ENCODE peak calls at places on chromosomes 13 and 19, in ten cellular contexts. M is mucosa of descending colon, Q is uterus, C is tibial artery, B is tibial nerve, I is hepatocyte, R is SK-N-SH, Z is adrenal gland, K is esophagus muscularis mucosa, N is PC-9. L is an unnamed sample.
A peak's percentile ranks its signal among the peaks of the same experiment; 100 is the strongest.

GRCh38 chr13:40153516-40153915 is 498.1 kb downstream of the COG6 start:
- DNase-seq in I (no peak), R (no peak), C (no peak), Z (no peak), K (no peak), Q (no peak), N (no peak), M (no peak), B (no peak), L (no peak)

GRCh38 chr13:65090191-65090590 is 2139.9 kb downstream of the PCDH9 start:
- DNase-seq in R (no peak), N (no peak), Z (no peak), Q (no peak), M (no peak), K (no peak), C (no peak), B (no peak), I (no peak), L (no peak)

GRCh38 chr13:32878172-32878571 is 138.1 kb upstream of the KL start:
- DNase-seq in C (no peak), Z (no peak), Q (no peak), K (no peak), M (no peak), R (no peak), I (no peak), N (no peak), B (no peak), L (no peak)

GRCh38 chr19:45110811-45111210 is 17.8 kb downstream of the PPP1R37 start:
- DNase-seq in R (no peak), N (no peak), K (no peak), B (no peak), Z (no peak), Q (no peak), M (no peak), I (no peak), C (no peak), L (no peak)

GRCh38 chr13:41905600-41906254 is 55.2 kb downstream of the VWA8 start:
- DNase-seq in K (no peak), N (no peak), C (no peak), Q (no peak), I (peak; percentile 18), M (no peak), R (peak; percentile 33), B (no peak), Z (no peak), L (no peak)

GRCh38 chr13:85108356-85108755 is 690.9 kb downstream of the SLITRK6 start:
- DNase-seq in C (no peak), B (no peak), R (no peak), K (no peak), Z (no peak), N (no peak), M (no peak), Q (no peak), I (no peak), L (no peak)

GRCh38 chr19:20244356-20244755 is 77.3 kb downstream of the ZNF486 start:
- DNase-seq in C (no peak), Z (no peak), B (no peak), M (no peak), Q (no peak), R (no peak), N (no peak), K (no peak), I (no peak), L (no peak)

GRCh38 chr13:44362394-44363040 is 11.1 kb upstream of the SERP2 start:
- DNase-seq in C (no peak), Z (no peak), R (no peak), K (no peak), N (no peak), Q (no peak), I (no peak), B (no peak), M (no peak), L (no peak)

GRCh38 chr13:91482427-91482826 is 84.0 kb downstream of the GPC5 start:
- DNase-seq in M (no peak), I (no peak), Z (no peak), Q (no peak), C (no peak), K (no peak), N (no peak), R (peak; percentile 2), B (no peak), L (peak; percentile 77)

GRCh38 chr19:17172624-17173345 is 42.4 kb upstream of the USE1 start:
- DNase-seq in Q (no peak), M (no peak), C (no peak), N (peak; percentile 19), Z (no peak), I (no peak), B (no peak), R (no peak), K (no peak), L (no peak)

GRCh38 chr13:31859546-31859945 is 120.2 kb downstream of the RXFP2 start:
- DNase-seq in I (no peak), C (no peak), K (no peak), M (no peak), Z (no peak), Q (no peak), B (no peak), R (no peak), N (no peak), L (no peak)

GRCh38 chr13:22773475-22773874 is 407.3 kb upstream of the SGCG start:
- DNase-seq in K (no peak), M (no peak), I (no peak), B (no peak), Z (no peak), Q (no peak), N (no peak), C (no peak), R (no peak), L (no peak)

GRCh38 chr13:19661126-19661525 is 27.7 kb downstream of the MPHOSPH8 start:
- DNase-seq in I (no peak), Z (no peak), B (no peak), C (no peak), M (no peak), N (no peak), R (no peak), Q (no peak), K (no peak), L (no peak)

GRCh38 chr13:97600438-97601080 is 166.6 kb downstream of the RAP2A start:
- DNase-seq in C (no peak), Z (no peak), N (peak; percentile 11), Q (no peak), R (no peak), M (no peak), I (peak; percentile 54), K (no peak), B (no peak), L (no peak)

GRCh38 chr19:4474504-4475136 is 2.5 kb downstream of the HDGFL2 start:
- DNase-seq in C (no peak), R (peak; percentile 95), Q (no peak), N (no peak), I (peak; percentile 81), K (no peak), M (no peak), B (no peak), Z (no peak), L (peak; percentile 94)

GRCh38 chr13:108375034-108375433 is 105.5 kb downstream of the TNFSF13B start:
- DNase-seq in B (no peak), K (no peak), C (no peak), I (no peak), R (no peak), N (no peak), Z (no peak), Q (no peak), M (no peak), L (no peak)
- TF ChIP-seq CTCF in B (no peak), K (no peak), C (no peak), I (no peak), R (no peak), N (no peak), Z (no peak), Q (no peak), M (no peak), L (no peak)

GRCh38 chr13:110421061-110421460 is 114.0 kb downstream of the COL4A2 start:
- DNase-seq in Z (no peak), C (no peak), I (no peak), R (no peak), M (no peak), N (no peak), Q (no peak), K (no peak), B (no peak), L (no peak)

GRCh38 chr13:110420626-110421025 is 113.5 kb downstream of the COL4A2 start:
- DNase-seq in K (no peak), C (no peak), Z (no peak), N (no peak), B (no peak), M (no peak), Q (no peak), I (no peak), R (no peak), L (no peak)

GRCh38 chr13:110422913-110423688 is 116.0 kb downstream of the COL4A2 start:
- DNase-seq in R (no peak), B (no peak), M (no peak), K (no peak), Z (no peak), C (no peak), I (no peak), Q (no peak), N (no peak), L (no peak)

GRCh38 chr13:110419946-110420345 is 112.9 kb downstream of the COL4A2 start:
- DNase-seq in Z (no peak), I (no peak), C (no peak), Q (no peak), M (no peak), B (no peak), N (no peak), R (no peak), K (no peak), L (no peak)

GRCh38 chr13:110421696-110422395 is 114.8 kb downstream of the COL4A2 start:
- DNase-seq in N (no peak), I (no peak), Q (no peak), R (no peak), Z (no peak), B (no peak), C (no peak), K (no peak), M (no peak), L (no peak)
- H3K4me1 ChIP-seq in N (no peaks in the 10 kb centered on the region), I (peaks cover 19% of the 10 kb centered on the region), Q (peaks cover 6% of the 10 kb centered on the region), R (no peaks in the 10 kb centered on the region), Z (peaks cover 6% of the 10 kb centered on the region), B (peaks cover 3% of the 10 kb centered on the region), C (no peaks in the 10 kb centered on the region), K (peaks cover 75% of the 10 kb centered on the region), M (no peaks in the 10 kb centered on the region), L (no peaks in the 10 kb centered on the region)

GRCh38 chr13:102726430-102726829 is 31.6 kb upstream of the METTL21C start:
- DNase-seq in B (no peak), R (no peak), Z (no peak), Q (no peak), M (no peak), C (no peak), I (no peak), N (no peak), K (no peak), L (no peak)
- TF ChIP-seq CTCF in B (no peak), R (no peak), Z (no peak), Q (no peak), M (no peak), C (no peak), I (no peak), N (no peak), K (no peak), L (no peak)

DNA sequence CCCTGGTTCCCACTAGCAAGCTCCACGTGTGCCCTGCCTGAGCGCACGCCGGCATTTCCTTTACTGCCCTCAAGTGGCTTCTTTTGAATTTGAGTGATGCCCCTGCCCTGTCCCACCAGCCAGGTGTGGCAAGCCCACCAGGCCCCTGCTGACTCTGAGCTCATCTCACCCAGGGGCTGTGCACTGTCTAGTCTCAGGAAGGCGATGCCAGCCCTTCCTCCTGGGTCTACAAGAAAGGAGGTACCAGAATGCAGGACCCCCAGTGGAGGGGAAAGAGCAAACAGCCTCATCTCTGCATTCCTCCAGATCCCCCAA is 17.3 kb upstream of the EPHX3 start:
- DNase-seq in B (no peak), Z (no peak), I (no peak), M (no peak), C (no peak), K (no peak), N (no peak), R (no peak), Q (no peak), L (no peak)
- H3K4me1 ChIP-seq in B (peaks cover 94% of the 10 kb centered on the region), Z (peaks cover 42% of the 10 kb centered on the region), I (peaks cover 49% of the 10 kb centered on the region), M (peaks cover 37% of the 10 kb centered on the region), C (peaks cover 15% of the 10 kb centered on the region), K (peaks cover 89% of the 10 kb centered on the region), N (peaks cover 39% of the 10 kb centered on the region), R (peaks cover 47% of the 10 kb centered on the region), Q (peaks cover 70% of the 10 kb centered on the region), L (no peaks in the 10 kb centered on the region)

L was measured in endodermal cell.